ENCODE peak calls at places on chromosomes 7 and 10, in five cellular contexts. U, C, G, V and X are unnamed samples.

GRCh38 chr7:37040330-37040729 is 316.0 kb upstream of the AOAH start:
- DNase-seq in U (peak), C (no peak), G (no peak), V (no peak), X (no peak)

GRCh38 chr10:74500806-74501205 is 325.6 kb upstream of the KAT6B start:
- DNase-seq in U (peak), C (no peak), G (no peak), V (no peak), X (no peak)

GRCh38 chr10:88474884-88475844 is 108.0 kb downstream of the RNLS start:
- DNase-seq in U (no peak), C (no peak), G (no peak), V (no peak), X (no peak)

GRCh38 chr10:50552308-50552707 is 71.4 kb downstream of the SGMS1 start:
- DNase-seq in U (peak), C (no peak), G (no peak), V (no peak), X (no peak)

GRCh38 chr7:142301299-142301698 is 43.4 kb upstream of the PRSS58 start:
- DNase-seq in U (no peak), C (no peak), G (no peak), V (no peak), X (no peak)

GRCh38 chr7:130904031-130904757 is 170.2 kb upstream of the KLF14 start:
- DNase-seq in U (peak), C (no peak), G (peak), V (no peak), X (no peak)

GRCh38 chr7:8065356-8065813 is 96.8 kb downstream of the GLCCI1 start:
- DNase-seq in U (peak), C (no peak), G (no peak), V (no peak), X (no peak)

GRCh38 chr10:50431791-50432190 is 180.5 kb upstream of the ASAH2 start:
- DNase-seq in U (no peak), C (no peak), G (no peak), V (no peak), X (no peak)

GRCh38 chr7:121401896-121402295 is 5.8 kb upstream of the FAM3C start:
- DNase-seq in U (no peak), C (no peak), G (no peak), V (no peak), X (no peak)

GRCh38 chr7:158406364-158406763 is 181.3 kb downstream of the PTPRN2 start:
- DNase-seq in U (no peak), C (no peak), G (peak), V (no peak), X (no peak)

GRCh38 chr7:158406817-158407216 is 180.8 kb downstream of the PTPRN2 start:
- DNase-seq in U (no peak), C (no peak), G (peak), V (no peak), X (no peak)

GRCh38 chr7:158409816-158410330 is 177.8 kb downstream of the PTPRN2 start:
- DNase-seq in U (no peak), C (no peak), G (no peak), V (peak), X (no peak)

GRCh38 chr7:158409120-158409519 is 178.5 kb downstream of the PTPRN2 start:
- DNase-seq in U (no peak), C (no peak), G (no peak), V (no peak), X (no peak)

DNA sequence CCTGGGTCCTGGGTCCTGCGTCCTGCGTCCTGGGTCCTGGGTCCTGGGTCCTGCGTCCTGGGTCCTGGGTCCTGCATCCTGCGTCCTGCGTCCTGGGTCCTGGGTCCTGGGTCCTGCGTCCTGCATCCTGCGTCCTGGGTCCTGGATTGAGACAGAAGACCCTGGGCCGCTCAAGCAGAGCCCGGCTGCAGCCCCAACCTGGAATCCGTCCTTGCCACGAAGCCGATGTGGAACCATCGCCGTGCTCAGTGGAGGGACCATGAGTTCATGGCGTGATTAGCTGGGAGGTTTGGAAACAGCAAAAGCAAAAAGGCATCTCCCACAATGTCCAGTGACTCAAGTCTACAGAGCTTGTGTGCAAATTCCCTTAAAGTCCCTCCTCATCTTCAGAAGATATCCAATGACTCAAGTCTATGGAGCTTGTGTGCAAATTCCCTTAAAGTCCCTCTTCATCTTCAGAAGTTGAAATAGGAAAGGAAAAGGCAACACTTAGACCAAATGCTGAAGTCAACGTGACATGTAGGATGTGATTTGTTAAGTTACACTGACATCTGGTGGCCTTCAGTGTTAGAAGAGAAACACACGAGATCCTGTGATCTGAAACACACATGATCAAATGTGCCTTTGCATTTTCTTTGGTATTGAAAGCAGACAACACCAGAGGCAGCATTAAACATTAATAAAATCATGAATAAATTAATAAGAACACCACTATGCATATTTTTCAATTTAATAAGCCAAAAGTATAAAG is 179.9 kb downstream of the PTPRN2 start:
- DNase-seq in U (no peak), C (no peak), G (peak), V (no peak), X (no peak)
- TF ChIP-seq CTCF in U (no peak), C (no peak), G (peak), V (peak), X (no peak)

GRCh38 chr10:126061526-126061925 is 165.2 kb downstream of the FANK1 start:
- DNase-seq in U (no peak), C (no peak), G (no peak), V (no peak), X (no peak)

GRCh38 chr10:126064512-126064911 is 168.1 kb downstream of the FANK1 start:
- DNase-seq in U (no peak), C (no peak), G (no peak), V (no peak), X (no peak)

GRCh38 chr10:126062132-126063032 is 166.0 kb downstream of the FANK1 start:
- DNase-seq in U (peak), C (peak), G (peak), V (peak), X (no peak)

GRCh38 chr10:126065751-126066150 is 169.4 kb downstream of the FANK1 start:
- DNase-seq in U (no peak), C (no peak), G (no peak), V (no peak), X (no peak)

GRCh38 chr10:126063353-126063791 is 167.0 kb downstream of the FANK1 start:
- DNase-seq in U (peak), C (no peak), G (no peak), V (no peak), X (no peak)
- TF ChIP-seq CTCF in U (peak), C (no peak), G (no peak), V (no peak), X (no peak)

GRCh38 chr10:72087969-72088878 is at the start of gene SPOCK2:
- DNase-seq in U (no peak), C (no peak), G (no peak), V (no peak), X (peak)
- TF ChIP-seq CTCF in U (no peak), C (no peak), G (no peak), V (no peak), X (no peak)

DNA sequence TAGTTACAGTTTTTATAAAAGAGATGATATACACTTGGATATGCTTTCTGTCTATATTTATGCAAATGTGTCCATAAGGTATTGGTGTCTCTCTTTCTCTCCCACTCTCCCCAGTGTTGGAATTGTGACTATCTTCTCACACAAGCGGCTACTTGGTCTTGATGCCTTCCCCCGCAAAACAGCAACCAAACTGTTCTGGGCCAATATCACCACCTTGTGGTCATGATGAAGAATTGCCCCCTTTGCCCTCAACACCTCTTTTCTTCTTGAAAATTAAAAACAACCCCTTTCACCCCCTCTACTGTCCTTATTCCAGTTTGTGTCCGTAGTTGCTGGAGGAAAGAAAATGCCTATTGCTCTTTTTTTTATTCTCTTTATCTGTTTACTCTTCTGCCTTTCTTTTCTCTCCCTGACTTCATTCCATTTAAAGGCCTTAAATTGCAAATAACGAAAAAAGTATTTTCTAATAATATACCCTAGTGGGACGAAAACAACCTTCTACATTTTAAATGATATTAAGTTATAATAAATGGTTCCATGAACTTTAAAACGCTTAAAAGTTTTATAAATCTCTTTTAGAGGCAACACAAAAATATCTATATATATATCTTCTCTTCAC is 65.0 kb downstream of the IKZF1 start:
- DNase-seq in U (no peak), C (no peak), G (no peak), V (no peak), X (no peak)
- TF ChIP-seq CTCF in U (peak), C (no peak), G (peak), V (peak), X (peak)

DNA sequence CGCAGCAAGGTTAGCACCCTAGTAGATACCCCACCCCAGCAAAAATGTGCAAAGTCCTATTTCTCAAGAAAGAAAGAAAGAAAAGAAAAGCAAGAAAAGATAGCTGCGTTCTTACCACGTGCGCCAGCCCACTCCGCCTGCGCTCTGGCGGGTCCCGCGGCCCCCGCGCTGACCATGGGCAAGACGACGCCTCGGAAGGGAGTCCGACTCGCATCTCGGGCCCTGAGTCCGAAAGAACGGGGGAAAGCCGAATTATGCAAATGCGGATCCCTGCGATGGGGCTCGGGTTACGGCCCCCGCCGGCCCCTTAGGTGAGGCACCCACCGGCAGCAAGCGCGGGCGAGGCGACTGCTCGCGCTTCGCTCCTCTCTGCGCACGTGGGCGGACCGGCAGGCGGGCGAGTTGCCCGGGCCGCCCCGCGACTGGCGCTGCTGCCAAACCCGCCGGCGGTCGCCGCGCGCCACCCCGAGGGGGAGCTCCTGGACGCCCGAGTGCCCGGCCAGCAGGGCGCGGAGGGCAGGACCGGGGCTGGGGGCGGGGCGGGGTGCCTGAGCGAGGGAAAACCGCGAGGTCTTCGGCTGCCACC is 2.4 kb upstream of the EGR2 start:
- DNase-seq in U (no peak), C (no peak), G (peak), V (peak), X (no peak)
- TF ChIP-seq CTCF in U (no peak), C (no peak), G (peak), V (no peak), X (peak)